ENCODE peak calls at places on chromosomes 7 and 10, in six cellular contexts. G is neuronal stem cell, E is IMR-90, U is mesendoderm, Z is H9, R is trophoblast cell. O is an unnamed sample.

GRCh38 chr7:2109936-2110585 is 122.7 kb downstream of the MAD1L1 start:
- DNase-seq in G (no peak), Z (no peak), U (peak), R (peak), E (peak), O (no peak)

GRCh38 chr7:19122018-19122588 is 4.7 kb upstream of the TWIST1 start:
- DNase-seq in R (no peak), Z (no peak), G (no peak), U (peak), E (peak), O (no peak)

GRCh38 chr10:48296699-48297098 is 9.8 kb upstream of the MAPK8 start:
- DNase-seq in G (no peak), Z (no peak), R (no peak), U (no peak), E (no peak), O (no peak)

GRCh38 chr10:75508239-75508813 is 76.9 kb downstream of the LRMDA start:
- DNase-seq in E (peak), R (no peak), Z (no peak), U (no peak), G (no peak), O (no peak)

GRCh38 chr7:128365432-128365831 is 3.9 kb upstream of the PRRT4 start:
- DNase-seq in G (no peak), U (no peak), E (no peak), R (no peak), Z (no peak), O (no peak)

GRCh38 chr7:44534501-44534900 is 6.6 kb downstream of the NPC1L1 start:
- DNase-seq in Z (peak), E (no peak), G (peak), U (peak), R (no peak), O (peak)

GRCh38 chr7:91082854-91083495 is 181.3 kb upstream of the FZD1 start:
- DNase-seq in Z (no peak), R (no peak), U (no peak), E (peak), G (peak), O (no peak)

GRCh38 chr10:23080211-23080724 is 15.1 kb upstream of the MSRB2 start:
- DNase-seq in E (no peak), U (no peak), Z (no peak), G (no peak), R (no peak), O (no peak)

GRCh38 chr7:84191842-84192241 is 2.7 kb downstream of the SEMA3A start:
- DNase-seq in Z (no peak), G (no peak), R (no peak), E (peak), U (no peak), O (no peak)

GRCh38 chr7:4702961-4703512 is 20.9 kb downstream of the FOXK1 start:
- DNase-seq in G (no peak), R (no peak), E (no peak), Z (peak), U (peak), O (no peak)

GRCh38 chr10:71073451-71074175 is 138.8 kb upstream of the UNC5B start:
- DNase-seq in U (no peak), R (no peak), Z (no peak), G (no peak), E (no peak), O (no peak)

GRCh38 chr7:156308976-156309620 is 331.5 kb upstream of the RNF32 start:
- DNase-seq in E (no peak), G (no peak), Z (no peak), U (no peak), R (no peak), O (no peak)

GRCh38 chr7:37234334-37234733 is 214.3 kb downstream of the ELMO1 start:
- DNase-seq in E (no peak), G (no peak), Z (no peak), R (no peak), U (no peak), O (no peak)

GRCh38 chr10:45254892-45255291 is 60.5 kb downstream of the OR13A1 start:
- DNase-seq in Z (no peak), G (no peak), U (no peak), E (no peak), R (no peak), O (no peak)

GRCh38 chr10:50576995-50577394 is 46.8 kb downstream of the SGMS1 start:
- DNase-seq in E (no peak), G (no peak), U (no peak), Z (no peak), R (no peak), O (no peak)

GRCh38 chr7:80924090-80924489 is 5.2 kb upstream of the SEMA3C start:
- DNase-seq in G (no peak), Z (no peak), E (no peak), R (no peak), U (no peak), O (no peak)

GRCh38 chr10:123157210-123157609 is 3.0 kb downstream of the BUB3 start:
- DNase-seq in G (no peak), U (no peak), Z (no peak), R (peak), E (peak), O (no peak)

GRCh38 chr10:1048349-1048731 is 579 bp downstream of the IDI1 start:
- DNase-seq in R (peak), U (no peak), E (peak), Z (no peak), G (no peak), O (no peak)

GRCh38 chr7:150313870-150314269 is 9.3 kb upstream of the LRRC61 start:
- DNase-seq in G (no peak), Z (peak), R (no peak), E (no peak), U (no peak), O (no peak)

GRCh38 chr7:12683678-12684077 is 3.8 kb upstream of the ARL4A start:
- DNase-seq in G (no peak), Z (no peak), E (peak), R (no peak), U (no peak), O (no peak)

GRCh38 chr7:157576415-157576814 is 239.6 kb downstream of the DNAJB6 start:
- DNase-seq in Z (no peak), G (no peak), E (no peak), R (no peak), U (no peak), O (no peak)

GRCh38 chr7:39735903-39736302 is 112.5 kb downstream of the RALA start:
- DNase-seq in U (peak), E (peak), R (no peak), Z (no peak), G (no peak), O (no peak)

GRCh38 chr10:72692897-72693598 is 1.1 kb downstream of the MCU start:
- DNase-seq in E (peak), G (no peak), Z (no peak), R (no peak), U (peak), O (no peak)

GRCh38 chr7:109309790-109310189 is 740.1 kb downstream of the DNAJB9 start:
- DNase-seq in Z (no peak), G (no peak), R (no peak), E (no peak), U (no peak), O (no peak)

GRCh38 chr7:83468251-83468739 is 180.6 kb downstream of the SEMA3E start:
- DNase-seq in R (peak), E (peak), U (peak), G (peak), Z (peak), O (no peak)

GRCh38 chr10:24209946-24210491 is 1.1 kb downstream of the KIAA1217 start:
- DNase-seq in E (peak), G (no peak), R (peak), U (peak), Z (no peak), O (no peak)

GRCh38 chr7:117338020-117338419 is 15.2 kb upstream of the WNT2 start:
- DNase-seq in E (peak), G (no peak), U (no peak), Z (no peak), R (no peak), O (no peak)

GRCh38 chr7:18590259-18590658 is 94.7 kb downstream of the HDAC9 start:
- DNase-seq in R (no peak), Z (no peak), E (no peak), G (no peak), U (peak), O (no peak)

GRCh38 chr10:27360581-27361172 is 120.1 kb upstream of the ACBD5 start:
- DNase-seq in R (peak), Z (peak), U (peak), G (peak), E (peak), O (peak)

GRCh38 chr10:131844546-131845084 is 56.2 kb upstream of the PPP2R2D start:
- DNase-seq in U (no peak), R (no peak), G (no peak), E (no peak), Z (peak), O (no peak)

GRCh38 chr7:18116661-18117060 is 89.0 kb upstream of the PRPS1L1 start:
- DNase-seq in R (no peak), U (no peak), E (no peak), G (no peak), Z (no peak), O (no peak)

GRCh38 chr10:25522946-25523608 is 348.3 kb downstream of the GPR158 start:
- DNase-seq in R (peak), E (no peak), G (peak), Z (peak), U (peak), O (peak)

GRCh38 chr10:112394475-112394875 is 20.6 kb downstream of the ACSL5 start:
- DNase-seq in R (no peak), E (no peak), Z (no peak), G (no peak), U (no peak), O (no peak)

GRCh38 chr7:84044834-84045233 is 149.8 kb downstream of the SEMA3A start:
- DNase-seq in R (no peak), E (no peak), Z (no peak), U (no peak), G (no peak), O (no peak)

GRCh38 chr7:53315986-53316385 is 280.6 kb downstream of the POM121L12 start:
- DNase-seq in U (peak), E (no peak), G (no peak), Z (no peak), R (peak), O (no peak)

GRCh38 chr10:16440396-16441105 is 3.7 kb downstream of the PTER start:
- DNase-seq in R (peak), U (peak), E (no peak), Z (no peak), G (no peak), O (no peak)

GRCh38 chr7:73786588-73786987 is 16.5 kb upstream of the CLDN3 start:
- DNase-seq in G (no peak), U (no peak), E (no peak), R (peak), Z (no peak), O (no peak)

DNA sequence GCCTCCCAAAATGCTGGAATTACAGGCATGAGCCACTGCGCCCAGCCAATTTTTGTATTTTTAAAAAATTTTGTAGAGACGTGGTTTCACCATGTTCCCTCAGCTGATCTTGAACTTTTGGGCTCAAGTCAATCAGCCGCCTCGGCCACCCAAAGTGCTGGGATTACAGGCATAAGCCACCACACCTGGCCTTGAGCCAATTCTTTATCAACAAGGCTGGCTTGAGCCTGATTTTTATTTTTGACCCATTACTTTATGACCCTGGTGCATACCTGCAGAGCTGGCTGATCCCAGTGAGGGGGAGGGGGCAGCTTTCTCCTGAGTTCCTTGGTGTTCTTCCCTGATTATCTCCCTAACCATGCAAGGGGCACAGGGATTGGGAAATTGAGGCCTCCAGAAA is 15.8 kb upstream of the CPA1 start:
- DNase-seq in G (no peak), R (no peak), Z (no peak), E (no peak), U (no peak), O (no peak)
- H3K4ac ChIP-seq in G (no peak), R (no peak), Z (no peak), E (peak), U (no peak), O (no peak)

GRCh38 chr10:43795093-43795492 is 146.4 kb upstream of the ZNF32 start:
- DNase-seq in E (no peak), R (no peak), Z (no peak), G (no peak), U (no peak), O (no peak)
- H3K4ac ChIP-seq in E (no peak), R (no peak), Z (no peak), G (no peak), U (no peak), O (no peak)

DNA sequence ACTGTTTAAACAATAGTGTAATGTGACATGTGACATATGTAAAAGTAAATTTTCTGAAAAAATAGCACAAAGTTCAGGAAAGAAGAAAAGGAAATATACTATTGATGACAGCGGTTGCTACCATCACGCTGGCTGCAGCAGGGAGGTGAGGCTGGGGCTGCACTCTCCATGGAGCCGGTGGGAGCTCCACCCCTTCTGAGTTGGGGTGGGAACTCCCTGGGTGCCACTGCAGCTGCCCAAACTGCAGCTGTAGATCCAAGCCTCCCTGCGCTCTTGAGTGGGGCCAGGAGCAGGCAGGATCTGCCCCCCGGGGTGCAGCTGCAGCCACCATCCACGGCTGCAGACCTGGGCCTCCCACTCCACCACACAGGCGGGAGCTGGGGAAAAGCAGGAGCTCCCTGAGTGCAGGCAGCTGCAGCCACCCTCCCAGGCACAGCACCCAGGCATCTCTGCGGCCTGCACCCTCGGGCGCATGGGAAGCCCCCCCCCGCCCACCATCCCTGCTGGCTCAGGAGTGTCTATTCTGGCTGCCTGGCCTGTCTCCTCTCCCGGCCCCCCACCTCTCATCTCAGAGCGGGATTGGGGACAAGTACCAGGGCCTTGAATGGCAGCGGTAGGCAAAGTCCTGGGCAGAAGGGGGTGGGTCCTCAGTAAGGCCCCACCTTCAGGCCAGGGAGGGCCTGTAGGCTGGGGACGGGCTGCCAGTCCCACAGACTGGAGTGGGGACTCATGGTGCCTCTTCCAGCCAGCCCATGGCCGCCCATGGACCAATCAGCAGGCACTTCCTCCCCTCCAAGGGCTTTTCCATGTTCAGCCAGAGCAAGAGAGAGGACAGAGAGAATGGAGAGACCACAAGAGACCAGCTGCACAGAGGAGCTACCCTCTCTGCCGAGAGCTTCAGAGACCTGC is 50.1 kb downstream of the TNS3 start:
- DNase-seq in E (no peak), U (no peak), G (no peak), R (no peak), Z (no peak), O (no peak)
- H3K4ac ChIP-seq in E (no peak), U (no peak), G (no peak), R (peak), Z (no peak), O (no peak)

GRCh38 chr10:21508987-21509334 is 16.5 kb downstream of the SKIDA1 start:
- DNase-seq in R (no peak), G (no peak), Z (no peak), E (no peak), U (peak), O (no peak)
- H3K4ac ChIP-seq in R (no peak), G (no peak), Z (peak), E (no peak), U (peak), O (peak)

GRCh38 chr7:143216151-143216550 is 5.7 kb upstream of the TAS2R40 start:
- DNase-seq in G (no peak), U (no peak), Z (no peak), E (peak), R (peak), O (no peak)
- H3K4ac ChIP-seq in G (no peak), U (no peak), Z (no peak), E (no peak), R (no peak), O (no peak)

GRCh38 chr10:110446954-110447608 is 50.6 kb upstream of the DUSP5 start:
- DNase-seq in U (peak), G (no peak), R (peak), E (peak), Z (no peak), O (no peak)
- H3K4ac ChIP-seq in U (no peak), G (no peak), R (no peak), E (peak), Z (no peak), O (no peak)

GRCh38 chr10:3393958-3394357 is 221.4 kb upstream of the PITRM1 start:
- DNase-seq in Z (no peak), E (no peak), U (no peak), G (no peak), R (no peak), O (no peak)

GRCh38 chr10:3396116-3396515 is 223.5 kb upstream of the PITRM1 start:
- DNase-seq in G (no peak), Z (no peak), U (no peak), E (no peak), R (no peak), O (no peak)

GRCh38 chr10:3397231-3397630 is 224.6 kb upstream of the PITRM1 start:
- DNase-seq in U (no peak), G (no peak), R (no peak), E (peak), Z (no peak), O (no peak)

GRCh38 chr10:3395041-3395440 is 222.5 kb upstream of the PITRM1 start:
- DNase-seq in U (no peak), R (no peak), Z (no peak), G (no peak), E (no peak), O (no peak)

DNA sequence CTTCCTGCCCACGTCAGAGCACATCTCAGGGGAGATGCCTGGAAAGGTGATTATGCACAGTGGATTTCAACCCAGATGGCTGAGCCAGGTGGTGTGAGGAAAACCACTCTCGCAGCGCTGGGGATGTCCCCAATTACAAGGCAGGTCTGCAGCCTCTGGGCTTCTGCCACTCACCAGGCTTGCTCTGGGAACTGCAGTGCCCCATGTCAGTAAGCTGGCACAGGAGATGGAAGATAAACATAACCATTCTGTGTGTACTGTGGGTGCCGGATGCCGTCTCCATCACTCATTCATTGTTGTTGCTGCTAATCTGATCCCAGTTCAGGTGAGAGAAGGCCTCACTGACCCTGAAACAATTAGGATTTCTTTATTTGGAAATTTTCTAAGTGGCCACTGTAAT is 222.9 kb upstream of the PITRM1 start:
- DNase-seq in E (no peak), U (no peak), G (no peak), Z (no peak), R (no peak), O (no peak)
- H3K4ac ChIP-seq in E (no peak), U (no peak), G (no peak), Z (no peak), R (no peak), O (no peak)

GRCh38 chr7:47452715-47453092 is 129.2 kb downstream of the TNS3 start:
- DNase-seq in U (no peak), Z (no peak), E (no peak), G (no peak), R (no peak), O (no peak)
- H3K4ac ChIP-seq in U (no peak), Z (no peak), E (peak), G (no peak), R (peak), O (no peak)

DNA sequence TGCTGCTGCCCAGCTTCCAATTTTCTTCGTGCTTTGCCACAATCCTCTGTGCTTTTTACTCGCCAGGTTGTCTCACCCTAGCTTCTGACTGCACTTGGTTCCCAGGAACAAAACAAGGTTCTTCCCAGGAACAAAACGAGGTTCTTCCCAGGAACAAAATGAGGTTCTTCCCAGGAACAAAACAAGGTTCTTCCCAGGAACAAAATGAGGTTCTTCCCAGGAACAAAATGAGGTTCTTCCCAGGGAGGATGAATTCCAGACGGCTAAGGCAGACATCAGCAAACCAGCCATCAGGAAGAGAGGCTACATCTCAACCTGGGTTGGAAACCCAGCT is 41.9 kb downstream of the TNS3 start:
- DNase-seq in E (no peak), R (no peak), Z (no peak), G (no peak), U (no peak), O (no peak)
- H3K4ac ChIP-seq in E (peak), R (peak), Z (no peak), G (no peak), U (no peak), O (no peak)